ENCODE peak calls at places on chromosomes 3 and 15, in four cellular contexts. R is stimulated activated CD4-positive, alpha-beta T cell treated with anti-CD3 and anti-CD28 coated beads, TNF-alpha, amount 100 ng/mL, for 4 hours; F is activated naive CD4-positive, alpha-beta T cell; C is mesendoderm. P is an unnamed sample.

GRCh38 chr3:61181874-61182273 is 69.4 kb downstream of the FHIT start:
- DNase-seq in R (no peak), C (peak), F (no peak), P (no peak)

GRCh38 chr3:49616061-49616460 is 58.1 kb upstream of the APEH start:
- DNase-seq in F (no peak), C (no peak), R (no peak), P (no peak)

GRCh38 chr15:75551076-75551475 is 28.0 kb downstream of the PTPN9 start:
- DNase-seq in C (no peak), F (no peak), R (no peak), P (no peak)

GRCh38 chr3:35594739-35595138 is 44.6 kb upstream of the ARPP21 start:
- DNase-seq in C (no peak), F (no peak), R (no peak), P (no peak)

GRCh38 chr3:76436895-76437294 is 603.0 kb upstream of the ROBO2 start:
- DNase-seq in C (no peak), R (no peak), F (no peak), P (no peak)

GRCh38 chr15:73802336-73803105 is 49.4 kb upstream of the INSYN1 start:
- DNase-seq in R (no peak), C (no peak), F (no peak), P (no peak)

GRCh38 chr15:50675524-50676144 is 11.0 kb downstream of the TRPM7 start:
- DNase-seq in R (no peak), F (no peak), C (no peak), P (no peak)

GRCh38 chr3:71304684-71305083 is 278.8 kb downstream of the FOXP1 start:
- DNase-seq in R (no peak), F (no peak), C (peak), P (no peak)

GRCh38 chr3:5630396-5630795 is 442.9 kb downstream of the EDEM1 start:
- DNase-seq in F (no peak), R (no peak), C (no peak), P (no peak)

GRCh38 chr3:84573962-84574361 is 384.8 kb upstream of the CADM2 start:
- DNase-seq in F (no peak), R (no peak), C (no peak), P (no peak)

GRCh38 chr15:65447145-65447544 is 24.4 kb upstream of the IGDCC4 start:
- DNase-seq in R (no peak), C (no peak), F (no peak), P (no peak)

GRCh38 chr3:41418961-41419691 is 219.8 kb downstream of the CTNNB1 start:
- DNase-seq in C (peak), R (no peak), F (no peak), P (no peak)

GRCh38 chr15:25691544-25692430 is 171.3 kb downstream of the ATP10A start:
- DNase-seq in F (no peak), R (no peak), C (peak), P (no peak)

GRCh38 chr3:192215-192929 is 4.2 kb upstream of the CHL1 start:
- DNase-seq in C (no peak), R (no peak), F (no peak), P (no peak)

P was measured in activated naive CD8-positive, alpha-beta T cell treated with anti-CD3 and anti-CD28 coated beads, Interleukin-2, amount 50 U/mL, for 16 hours.